ENCODE peak calls at places on chromosomes 6 and 20, in seven cellular contexts. A is cardiac muscle cell, X is progenitor cell of endocrine pancreas, E is HL-60, H is Panc1, L is PC-3, K is upper lobe of right lung. G is an unnamed sample.

GRCh38 chr6:603265-603664 is 53.6 kb downstream of the HUS1B start:
- DNase-seq in A (no peak), X (no peak), E (no peak), H (no peak), L (no peak), K (no peak), G (no peak)

GRCh38 chr6:43921548-43922422 is 151.8 kb downstream of the VEGFA start:
- DNase-seq in A (no peak), X (no peak), E (no peak), H (no peak), L (no peak), K (peak; percentile 48), G (no peak)

GRCh38 chr6:154864086-154864430 is 130.8 kb downstream of the SCAF8 start:
- DNase-seq in A (no peak), X (no peak), E (no peak), H (no peak), L (no peak), K (no peak), G (no peak)

GRCh38 chr6:44256291-44257006 is 879 bp downstream of the SLC35B2 start:
- DNase-seq in A (no peak), X (no peak), E (no peak), H (no peak), L (peak; percentile 45), K (no peak), G (no peak)

GRCh38 chr6:21856844-21857243 is 263.3 kb downstream of the SOX4 start:
- DNase-seq in A (peak; percentile 40), X (no peak), E (no peak), H (no peak), L (peak; percentile 30), K (no peak), G (no peak)

GRCh38 chr20:43963872-43964791 is 49.5 kb downstream of the TOX2 start:
- DNase-seq in A (peak; percentile 94), X (no peak), E (no peak), H (no peak), L (peak; percentile 56), K (peak; percentile 65), G (peak; percentile 31)

GRCh38 chr6:156887623-156888269 is 110.6 kb downstream of the ARID1B start:
- DNase-seq in A (peak; percentile 22), X (no peak), E (no peak), H (no peak), L (no peak), K (no peak), G (no peak)

GRCh38 chr6:83292900-83293843 is 100.0 kb downstream of the RWDD2A start:
- DNase-seq in A (no peak), X (no peak), E (no peak), H (no peak), L (no peak), K (no peak), G (no peak)

GRCh38 chr20:32965581-32966373 is 38.5 kb downstream of the SUN5 start:
- DNase-seq in A (no peak), X (no peak), E (no peak), H (no peak), L (no peak), K (peak; percentile 43), G (no peak)

GRCh38 chr6:21826031-21826430 is 232.5 kb downstream of the SOX4 start:
- DNase-seq in A (no peak), X (no peak), E (no peak), H (no peak), L (peak; percentile 62), K (no peak), G (no peak)

GRCh38 chr6:125363360-125364121 is 61.8 kb upstream of the HDDC2 start:
- DNase-seq in A (peak; percentile 84), X (peak; percentile 26), E (no peak), H (no peak), L (no peak), K (peak; percentile 64), G (peak; percentile 74)

GRCh38 chr6:159106627-159107241 is 61.9 kb upstream of the TAGAP start:
- DNase-seq in A (peak; percentile 71), X (no peak), E (peak; percentile 66), H (peak; percentile 12), L (peak; percentile 30), K (no peak), G (peak; percentile 65)

GRCh38 chr6:116015983-116016382 is 44.7 kb downstream of the FRK start:
- DNase-seq in A (no peak), X (no peak), E (no peak), H (no peak), L (no peak), K (no peak), G (no peak)

GRCh38 chr6:158642805-158643489 is 1.6 kb downstream of the DYNLT1 start:
- DNase-seq in A (peak; percentile 25), X (no peak), E (no peak), H (no peak), L (peak; percentile 27), K (peak; percentile 4), G (no peak)

GRCh38 chr6:115891111-115891669 is 169.5 kb downstream of the FRK start:
- DNase-seq in A (peak; percentile 13), X (no peak), E (no peak), H (no peak), L (peak; percentile 74), K (no peak), G (no peak)

GRCh38 chr20:11752336-11752735 is 165.4 kb upstream of the BTBD3 start:
- DNase-seq in A (no peak), X (no peak), E (no peak), H (no peak), L (no peak), K (no peak), G (no peak)

GRCh38 chr20:63508072-63508768 is 9.3 kb upstream of the EEF1A2 start:
- DNase-seq in A (no peak), X (peak; percentile 7), E (no peak), H (no peak), L (no peak), K (peak; percentile 40), G (no peak)

GRCh38 chr20:50913976-50914375 is 17.3 kb downstream of the ADNP start:
- DNase-seq in A (peak; percentile 82), X (no peak), E (no peak), H (no peak), L (peak; percentile 67), K (no peak), G (no peak)

GRCh38 chr6:131062245-131063027 is 609 bp downstream of the EPB41L2 start:
- DNase-seq in A (peak; percentile 31), X (no peak), E (no peak), H (no peak), L (no peak), K (peak; percentile 72), G (peak; percentile 33)

GRCh38 chr20:361562-361961 is 14.7 kb downstream of the NRSN2 start:
- DNase-seq in A (no peak), X (no peak), E (no peak), H (no peak), L (no peak), K (no peak), G (no peak)

GRCh38 chr20:364905-365794 is 15.4 kb upstream of the TRIB3 start:
- DNase-seq in A (no peak), X (no peak), E (no peak), H (no peak), L (peak; percentile 97), K (no peak), G (no peak)

GRCh38 chr20:363319-364078 is 16.6 kb downstream of the NRSN2 start:
- DNase-seq in A (no peak), X (no peak), E (no peak), H (no peak), L (peak; percentile 80), K (no peak), G (no peak)

GRCh38 chr20:358891-359555 is 12.1 kb downstream of the NRSN2 start:
- DNase-seq in A (no peak), X (no peak), E (no peak), H (no peak), L (no peak), K (no peak), G (no peak)

DNA sequence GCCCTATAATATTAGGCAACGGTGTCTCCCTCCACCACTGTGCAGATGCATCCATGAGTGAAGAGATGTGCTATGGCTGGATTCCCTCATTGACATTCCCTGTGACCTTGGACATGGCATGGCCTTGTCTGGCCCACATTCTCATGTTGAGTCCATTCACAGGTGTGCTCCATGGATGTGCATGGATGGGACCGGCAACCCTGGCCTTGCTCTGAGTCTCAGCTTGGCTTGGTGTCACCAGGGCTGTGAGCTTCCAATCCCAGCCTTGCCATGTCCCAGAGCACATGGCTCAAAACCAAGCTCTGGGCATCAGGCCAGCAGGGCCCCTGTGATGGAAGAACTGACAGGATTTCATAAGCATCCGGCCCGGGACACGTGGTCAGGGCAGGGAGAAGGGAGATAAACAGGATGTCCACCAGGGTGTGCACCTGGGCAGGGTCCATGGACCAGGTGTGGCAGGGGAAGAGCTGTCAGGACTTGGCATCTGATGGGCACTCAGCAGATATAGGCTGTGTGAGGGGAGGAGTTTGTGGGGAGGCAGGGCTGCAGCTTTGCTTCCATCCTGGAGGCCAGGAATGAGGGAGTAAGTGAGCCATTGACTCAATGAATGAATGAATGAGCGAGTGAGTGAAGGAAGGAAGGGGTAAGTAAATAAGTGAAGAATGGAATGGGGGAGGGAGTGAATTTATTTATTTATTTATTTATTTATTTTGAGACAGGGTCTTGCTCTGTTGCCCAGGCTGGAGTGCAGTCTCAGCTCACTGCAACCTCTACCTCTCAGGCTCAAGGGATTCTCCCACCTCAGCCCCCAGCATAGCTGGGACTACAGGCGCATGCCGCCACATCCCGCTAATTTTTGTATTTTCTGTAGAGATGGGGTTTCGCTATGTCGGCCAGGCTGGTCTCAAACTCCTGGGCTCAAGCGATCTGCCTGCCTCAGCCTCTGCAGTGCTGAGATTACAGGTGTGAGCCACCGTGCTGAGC is 15.7 kb downstream of the NRSN2 start:
- DNase-seq in A (peak; percentile 95), X (no peak), E (peak; percentile 93), H (no peak), L (peak; percentile 99), K (peak; percentile 94), G (no peak)
- TF ChIP-seq CTCF in A (peak; percentile 61), X (no peak), E (peak; percentile 56), H (no peak), L (peak; percentile 86), K (peak; percentile 44), G (no peak)

DNA sequence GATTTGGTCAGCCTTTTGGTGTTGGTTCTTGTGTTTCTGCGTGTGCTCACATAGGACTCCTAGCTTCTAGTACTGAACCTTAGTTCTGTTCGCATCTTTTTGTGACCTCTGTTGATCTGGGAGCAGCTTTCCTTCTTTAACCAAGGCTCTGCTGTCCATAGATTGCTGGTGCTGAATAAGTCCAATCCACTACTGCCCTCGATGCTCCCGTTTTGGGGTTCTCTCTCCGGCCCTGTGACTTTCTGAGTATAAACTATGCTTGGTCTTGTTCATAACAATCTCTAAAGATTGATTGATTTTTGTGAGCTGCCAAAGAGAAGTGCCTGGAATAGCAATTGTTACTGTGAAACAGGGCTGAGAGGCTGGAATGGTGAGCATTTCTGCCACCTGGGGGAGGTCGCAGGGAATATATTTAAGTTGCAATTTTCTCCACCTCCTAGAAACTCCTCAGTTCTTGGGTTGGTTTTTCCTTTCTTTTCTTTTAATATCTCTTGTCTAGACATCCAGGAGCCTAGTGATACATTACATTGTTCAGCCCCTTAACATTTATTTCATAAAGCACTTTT is 422.9 kb upstream of the CHD6 start:
- DNase-seq in A (no peak), X (no peak), E (no peak), H (no peak), L (no peak), K (no peak), G (no peak)
- TF ChIP-seq CTCF in A (no peak), X (peak; percentile 60), E (no peak), H (peak; percentile 24), L (no peak), K (no peak), G (no peak)

GRCh38 chr6:143055213-143055612 is 5.5 kb upstream of the AIG1 start:
- DNase-seq in A (no peak), X (no peak), E (no peak), H (no peak), L (no peak), K (no peak), G (no peak)
- TF ChIP-seq CTCF in A (no peak), X (no peak), E (no peak), H (no peak), L (no peak), K (no peak), G (no peak)

GRCh38 chr6:53544500-53545308 is at the start of gene GCLC:
- DNase-seq in A (peak; percentile 97), X (peak; percentile 89), E (peak; percentile 80), H (peak; percentile 79), L (peak; percentile 96), K (peak; percentile 94), G (peak; percentile 93)
- TF ChIP-seq CTCF in A (peak; percentile 23), X (peak; percentile 84), E (peak; percentile 37), H (peak; percentile 94), L (peak; percentile 65), K (peak; percentile 57), G (peak; percentile 71)